ENCODE peak calls at places on chromosomes 13 and 19, in nine cellular contexts. F is H9, R is ascending aorta, I is hepatocyte, B is glutamatergic neuron, A is nephron progenitor cell, X is endothelial cell, Y is IMR-90, S is mammary epithelial cell. O is an unnamed sample.

GRCh38 chr19:58055483-58055874 is 3.6 kb upstream of the ZNF135 start:
- DNase-seq in Y (no peak), S (no peak), I (no peak), B (no peak), A (no peak), R (no peak), X (no peak), F (no peak), O (no peak)

GRCh38 chr19:1153891-1154730 is 20.0 kb downstream of the SBNO2 start:
- DNase-seq in X (no peak), R (no peak), A (no peak), S (no peak), Y (no peak), F (no peak), B (no peak), I (no peak), O (no peak)

GRCh38 chr13:25927966-25928365 is 123.8 kb downstream of the SHISA2 start:
- DNase-seq in Y (no peak), X (no peak), B (peak), A (no peak), S (no peak), R (no peak), F (no peak), I (no peak), O (no peak)

GRCh38 chr19:45766919-45767346 is 2.1 kb downstream of the SIX5 start:
- DNase-seq in F (no peak), Y (peak), B (no peak), I (no peak), S (no peak), A (peak), R (no peak), X (no peak), O (no peak)

GRCh38 chr13:112732679-112733078 is 42.8 kb downstream of the ATP11A start:
- DNase-seq in B (no peak), I (no peak), X (no peak), A (no peak), Y (no peak), R (no peak), S (no peak), F (no peak), O (no peak)

GRCh38 chr13:28718186-28718537 is 608 bp downstream of the SLC46A3 start:
- DNase-seq in X (no peak), B (no peak), I (no peak), F (no peak), Y (peak), R (no peak), S (no peak), A (no peak), O (no peak)

GRCh38 chr13:89968468-89968867 is 1379.0 kb upstream of the MIR17HG start:
- DNase-seq in A (no peak), B (no peak), X (no peak), F (no peak), S (no peak), I (no peak), R (no peak), Y (no peak), O (no peak)

GRCh38 chr19:40006273-40006691 is 9.4 kb downstream of the ZNF546 start:
- DNase-seq in B (no peak), R (no peak), X (no peak), Y (peak), A (no peak), I (no peak), F (no peak), S (peak), O (no peak)

GRCh38 chr13:71255633-71256032 is 611.4 kb downstream of the DACH1 start:
- DNase-seq in Y (no peak), S (no peak), A (no peak), R (no peak), X (no peak), F (no peak), B (no peak), I (no peak), O (no peak)

GRCh38 chr13:47503468-47503867 is 497.6 kb downstream of the SUCLA2 start:
- DNase-seq in S (peak), F (no peak), B (no peak), I (no peak), Y (no peak), R (no peak), X (no peak), A (no peak), O (no peak)

GRCh38 chr19:31937983-31938382 is 407.4 kb upstream of the ZNF507 start:
- DNase-seq in R (no peak), B (no peak), X (no peak), S (no peak), A (no peak), F (no peak), I (no peak), Y (no peak), O (no peak)

GRCh38 chr13:89726690-89727435 is 1620.6 kb upstream of the MIR17HG start:
- DNase-seq in S (peak), F (no peak), A (no peak), I (no peak), Y (peak), B (no peak), X (no peak), R (no peak), O (no peak)

GRCh38 chr13:77548095-77548494 is 12.6 kb downstream of the SCEL start:
- DNase-seq in S (no peak), A (no peak), X (no peak), R (no peak), B (no peak), Y (no peak), I (no peak), F (no peak), O (no peak)

GRCh38 chr19:45505151-45505995 is 1.9 kb upstream of the VASP start:
- DNase-seq in S (no peak), A (no peak), B (no peak), F (no peak), Y (peak), X (no peak), R (no peak), I (no peak), O (no peak)

GRCh38 chr13:90800082-90800746 is 547.3 kb upstream of the MIR17HG start:
- DNase-seq in S (no peak), I (peak), R (peak), X (no peak), Y (no peak), F (no peak), A (no peak), B (no peak), O (no peak)

GRCh38 chr19:14113762-14114414 is 3.7 kb downstream of the PRKACA start:
- DNase-seq in F (no peak), B (peak), S (no peak), R (no peak), I (peak), Y (no peak), X (no peak), A (no peak), O (no peak)
- TF ChIP-seq CTCF in F (peak), B (no peak), S (peak), R (peak), I (peak), Y (peak), X (peak), A (peak), O (no peak)

GRCh38 chr19:18439025-18439909 is 1.3 kb upstream of the ISYNA1 start:
- DNase-seq in S (no peak), I (no peak), B (peak), X (no peak), A (no peak), Y (peak), F (no peak), R (no peak), O (no peak)

GRCh38 chr19:18439910-18440237 is 1.9 kb upstream of the ISYNA1 start:
- DNase-seq in S (no peak), I (no peak), A (no peak), Y (no peak), R (no peak), X (no peak), B (no peak), F (no peak), O (no peak)

GRCh38 chr19:18441804-18442788 is 4.2 kb upstream of the ISYNA1 start:
- DNase-seq in X (no peak), S (no peak), Y (no peak), F (no peak), I (no peak), B (no peak), A (no peak), R (no peak), O (no peak)

GRCh38 chr19:18440936-18441803 is 3.2 kb upstream of the ISYNA1 start:
- DNase-seq in X (no peak), B (peak), S (no peak), I (no peak), A (no peak), F (no peak), Y (no peak), R (no peak), O (no peak)

GRCh38 chr19:18440421-18440877 is 2.5 kb upstream of the ISYNA1 start:
- DNase-seq in F (no peak), X (no peak), R (no peak), Y (no peak), S (no peak), A (no peak), I (no peak), B (peak), O (no peak)
- TF ChIP-seq CTCF in F (peak), X (no peak), R (no peak), Y (peak), S (peak), A (no peak), I (peak), B (no peak), O (no peak)

GRCh38 chr19:38792250-38793111 is 3.5 kb downstream of the LGALS7B start:
- DNase-seq in F (peak), A (no peak), S (no peak), B (peak), R (peak), I (no peak), Y (no peak), X (peak), O (no peak)
- TF ChIP-seq CTCF in F (peak), A (no peak), S (peak), B (peak), R (peak), I (no peak), Y (no peak), X (peak), O (no peak)

GRCh38 chr13:40343550-40344269 is 322.7 kb downstream of the FOXO1 start:
- DNase-seq in R (no peak), I (no peak), X (no peak), F (no peak), Y (no peak), S (no peak), B (no peak), A (no peak), O (no peak)
- TF ChIP-seq CTCF in R (no peak), I (no peak), X (no peak), F (no peak), Y (no peak), S (no peak), B (no peak), A (no peak), O (no peak)

GRCh38 chr19:17451820-17452219 is 3.4 kb upstream of the TMEM221 start:
- DNase-seq in X (no peak), R (no peak), S (no peak), A (no peak), I (no peak), Y (no peak), F (no peak), B (no peak), O (no peak)

GRCh38 chr19:17445526-17446165 is 2.8 kb downstream of the TMEM221 start:
- DNase-seq in R (no peak), X (no peak), S (no peak), A (no peak), B (no peak), I (no peak), Y (no peak), F (no peak), O (no peak)

GRCh38 chr19:17450264-17451075 is 2.0 kb upstream of the TMEM221 start:
- DNase-seq in R (no peak), X (no peak), F (no peak), I (peak), A (no peak), B (no peak), Y (no peak), S (peak), O (no peak)

GRCh38 chr19:17447704-17448189 is 721 bp downstream of the TMEM221 start:
- DNase-seq in F (no peak), S (no peak), R (no peak), Y (no peak), B (no peak), X (no peak), A (no peak), I (no peak), O (no peak)

GRCh38 chr19:17448190-17448967 is at the start of gene TMEM221:
- DNase-seq in X (peak), B (peak), A (peak), R (peak), F (peak), S (no peak), Y (no peak), I (peak), O (no peak)
- TF ChIP-seq CTCF in X (peak), B (peak), A (peak), R (peak), F (peak), S (no peak), Y (peak), I (peak), O (no peak)

DNA sequence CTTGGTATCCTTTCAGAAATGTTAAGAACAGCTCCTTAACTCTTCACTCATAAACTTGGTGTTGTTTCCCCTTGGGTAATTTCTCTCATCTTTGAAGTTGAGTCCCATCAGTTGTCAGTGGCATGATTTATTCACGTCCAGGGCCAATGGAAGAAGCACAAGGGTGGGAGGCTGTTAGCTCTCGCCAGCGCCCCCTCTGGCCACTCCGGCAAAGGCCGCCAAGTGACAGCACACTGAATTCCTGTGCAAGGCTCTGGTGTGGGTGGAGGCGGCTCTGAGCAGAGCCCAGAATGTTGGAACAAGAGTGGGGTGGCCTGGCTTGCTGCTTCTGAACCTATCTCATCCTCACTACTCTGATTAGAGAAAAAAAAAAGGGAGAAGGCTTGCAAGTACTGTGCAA is 13.1 kb upstream of the MEDAG start:
- DNase-seq in R (peak), I (peak), F (peak), X (peak), S (no peak), B (peak), A (peak), Y (peak), O (no peak)
- TF ChIP-seq CTCF in R (peak), I (peak), F (peak), X (peak), S (peak), B (peak), A (peak), Y (peak), O (no peak)

GRCh38 chr19:10895363-10895762 is 24.0 kb downstream of the CARM1 start:
- DNase-seq in F (no peak), A (no peak), Y (no peak), R (no peak), X (no peak), B (no peak), S (no peak), I (no peak), O (no peak)

GRCh38 chr19:10894911-10895213 is 23.5 kb downstream of the CARM1 start:
- DNase-seq in F (no peak), A (no peak), X (no peak), B (no peak), I (no peak), S (no peak), R (no peak), Y (no peak), O (no peak)

GRCh38 chr19:10898633-10899032 is 27.3 kb downstream of the CARM1 start:
- DNase-seq in I (no peak), B (no peak), X (no peak), S (no peak), A (no peak), F (no peak), R (no peak), Y (no peak), O (no peak)

GRCh38 chr19:10896851-10897526 is 25.6 kb downstream of the CARM1 start:
- DNase-seq in Y (peak), R (no peak), S (no peak), X (no peak), F (no peak), B (no peak), A (no peak), I (no peak), O (no peak)

GRCh38 chr19:10895920-10896319 is 24.6 kb downstream of the CARM1 start:
- DNase-seq in I (no peak), F (peak), B (peak), S (no peak), A (peak), Y (no peak), X (no peak), R (no peak), O (no peak)
- TF ChIP-seq CTCF in I (no peak), F (peak), B (no peak), S (no peak), A (no peak), Y (no peak), X (no peak), R (no peak), O (no peak)

GRCh38 chr19:50649433-50650391 is at the start of gene C19orf81:
- DNase-seq in S (no peak), F (peak), Y (peak), R (no peak), A (peak), X (no peak), B (no peak), I (no peak), O (no peak)
- TF ChIP-seq CTCF in S (no peak), F (peak), Y (no peak), R (no peak), A (no peak), X (no peak), B (no peak), I (no peak), O (no peak)

GRCh38 chr19:20558571-20558970 is 7.0 kb downstream of the ZNF737 start:
- DNase-seq in Y (no peak), S (no peak), I (no peak), A (no peak), R (no peak), B (no peak), F (no peak), X (no peak), O (no peak)

GRCh38 chr19:20558011-20558410 is 7.6 kb downstream of the ZNF737 start:
- DNase-seq in F (peak), B (peak), Y (no peak), A (no peak), I (no peak), X (peak), S (no peak), R (no peak), O (no peak)
- TF ChIP-seq CTCF in F (peak), B (peak), Y (no peak), A (no peak), I (no peak), X (peak), S (no peak), R (peak), O (no peak)

GRCh38 chr19:2333807-2334211 is 5.3 kb downstream of the SPPL2B start:
- DNase-seq in F (no peak), S (no peak), X (no peak), B (peak), Y (no peak), A (no peak), I (no peak), R (no peak), O (no peak)
- TF ChIP-seq CTCF in F (peak), S (no peak), X (no peak), B (no peak), Y (no peak), A (no peak), I (no peak), R (no peak), O (no peak)

O was measured in omental fat pad.